ENCODE peak calls at places on chromosomes 16 and 17, in ten cellular contexts. F is thyroid gland; V is Caki2; C is left cardiac atrium; W is cardiac fibroblast; S is ureter; J is Karpas-422; A is fibroblast of mammary gland; N is stimulated activated CD8-positive, alpha-beta memory T cell treated with anti-CD3 and anti-CD28 coated beads, Interleukin-7, amount 100 ng/mL, for 48 hours; Y is NCI-H524. E is an unnamed sample.

GRCh38 chr16:2008631-2009301 is 855 bp downstream of the ZNF598 start:
- DNase-seq in N (no peak), C (no peak), J (peak), A (peak), S (no peak), Y (no peak), F (no peak), W (peak), V (no peak), E (peak)

GRCh38 chr17:48215583-48216139 is 108.1 kb downstream of the SNX11 start:
- DNase-seq in A (peak), C (no peak), N (no peak), Y (peak), S (no peak), V (peak), F (no peak), J (peak), W (peak), E (peak)

GRCh38 chr16:54455021-54455725 is 168.6 kb upstream of the IRX3 start:
- DNase-seq in W (no peak), Y (peak), F (no peak), C (no peak), S (no peak), A (no peak), V (no peak), N (no peak), J (no peak), E (no peak)

GRCh38 chr17:57902800-57903759 is 52.1 kb downstream of the CUEDC1 start:
- DNase-seq in Y (no peak), C (peak), W (peak), S (peak), J (peak), A (peak), F (peak), N (no peak), V (peak), E (peak)

GRCh38 chr16:64012166-64012565 is 1109.7 kb downstream of the CDH11 start:
- DNase-seq in J (no peak), A (peak), S (no peak), N (no peak), V (no peak), F (no peak), Y (no peak), W (peak), C (no peak), E (no peak)

GRCh38 chr17:68777243-68777855 is 176.2 kb upstream of the FAM20A start:
- DNase-seq in S (no peak), J (peak), W (peak), Y (peak), F (peak), N (no peak), C (peak), V (peak), A (peak), E (peak)

GRCh38 chr17:38430822-38431221 is 2.6 kb downstream of the ARHGAP23 start:
- DNase-seq in W (no peak), J (no peak), V (no peak), Y (no peak), A (no peak), N (no peak), F (no peak), S (no peak), C (no peak), E (no peak)

GRCh38 chr16:87407511-87408112 is 15.5 kb downstream of the MAP1LC3B start:
- DNase-seq in F (peak), J (no peak), W (peak), C (peak), V (peak), A (peak), N (no peak), S (no peak), Y (no peak), E (peak)

GRCh38 chr16:12757546-12757945 is 46.1 kb downstream of the CPPED1 start:
- DNase-seq in F (no peak), W (no peak), V (no peak), C (no peak), S (no peak), Y (peak), J (no peak), A (no peak), N (no peak), E (peak)

GRCh38 chr17:60802377-60802776 is 124.7 kb downstream of the BCAS3 start:
- DNase-seq in F (no peak), S (no peak), W (no peak), J (no peak), V (no peak), Y (no peak), A (peak), N (no peak), C (no peak), E (no peak)

GRCh38 chr17:43402567-43402966 is 3.8 kb downstream of the ARL4D start:
- DNase-seq in S (no peak), W (no peak), A (no peak), C (no peak), Y (no peak), N (no peak), V (no peak), J (no peak), F (no peak), E (no peak)

GRCh38 chr16:89309438-89310122 is 92.1 kb downstream of the ZNF778 start:
- DNase-seq in V (no peak), J (no peak), W (no peak), C (no peak), N (no peak), A (no peak), S (no peak), F (no peak), Y (no peak), E (no peak)

GRCh38 chr16:67932462-67932840 is 789 bp upstream of the CTRL start:
- DNase-seq in C (no peak), Y (no peak), V (no peak), F (no peak), S (no peak), N (no peak), J (no peak), A (no peak), W (no peak), E (no peak)

GRCh38 chr16:25155553-25156460 is 44.3 kb downstream of the LCMT1 start:
- DNase-seq in A (peak), N (peak), F (no peak), J (no peak), W (peak), C (no peak), Y (no peak), S (no peak), V (peak), E (peak)